ENCODE peak calls at places on chromosomes 2 and 18, in four cellular contexts. E is GM23338, Z is GM23248, Y is PC-3. J is an unnamed sample. For H3K79me2 and H3F3A, the result is how much of the 10 kb centered on the place peaks cover.

GRCh38 chr2:223585691-223586090 is 16.5 kb downstream of the SCG2 start:
- DNase-seq in E (no peak), Z (peak), Y (peak), J (peak)

GRCh38 chr18:31624892-31625640 is 33.4 kb downstream of the TTR start:
- DNase-seq in E (no peak), Z (no peak), Y (no peak), J (no peak)

GRCh38 chr2:231286964-231287363 is 88.5 kb downstream of the ARMC9 start:
- DNase-seq in E (no peak), Z (no peak), Y (no peak), J (no peak)

GRCh38 chr2:102520009-102520408 is 47.0 kb downstream of the SLC9A4 start:
- DNase-seq in E (peak), Z (peak), Y (peak), J (no peak)

GRCh38 chr2:190235101-190235500 is 84.5 kb downstream of the HIBCH start:
- DNase-seq in E (no peak), Z (peak), Y (no peak), J (no peak)

GRCh38 chr18:58046087-58046793 is 2.2 kb downstream of the NEDD4L start:
- DNase-seq in E (peak), Z (no peak), Y (peak), J (peak)

GRCh38 chr2:122643725-122644329 is 888.4 kb downstream of the TSN start:
- DNase-seq in E (no peak), Z (peak), Y (peak), J (no peak)

GRCh38 chr2:179917272-179917671 is 55.9 kb upstream of the ZNF385B start:
- DNase-seq in E (no peak), Z (peak), Y (peak), J (no peak)

GRCh38 chr2:72999729-73000725 is 71.5 kb downstream of the SFXN5 start:
- DNase-seq in E (no peak), Z (peak), Y (peak), J (peak)

GRCh38 chr18:57154389-57154788 is 7.5 kb downstream of the BOD1L2 start:
- DNase-seq in E (no peak), Z (no peak), Y (no peak), J (no peak)

GRCh38 chr2:23585218-23585945 is 200.4 kb downstream of the KLHL29 start:
- DNase-seq in E (no peak), Z (no peak), Y (no peak), J (no peak)

GRCh38 chr2:218995972-218996644 is 2.9 kb upstream of the CRYBA2 start:
- DNase-seq in E (peak), Z (peak), Y (peak), J (peak)

GRCh38 chr18:10420561-10421352 is 33.7 kb upstream of the APCDD1 start:
- DNase-seq in E (no peak), Z (peak), Y (no peak), J (no peak)

GRCh38 chr2:205686231-205687017 is 4.1 kb downstream of the NRP2 start:
- DNase-seq in E (peak), Z (peak), Y (no peak), J (no peak)

DNA sequence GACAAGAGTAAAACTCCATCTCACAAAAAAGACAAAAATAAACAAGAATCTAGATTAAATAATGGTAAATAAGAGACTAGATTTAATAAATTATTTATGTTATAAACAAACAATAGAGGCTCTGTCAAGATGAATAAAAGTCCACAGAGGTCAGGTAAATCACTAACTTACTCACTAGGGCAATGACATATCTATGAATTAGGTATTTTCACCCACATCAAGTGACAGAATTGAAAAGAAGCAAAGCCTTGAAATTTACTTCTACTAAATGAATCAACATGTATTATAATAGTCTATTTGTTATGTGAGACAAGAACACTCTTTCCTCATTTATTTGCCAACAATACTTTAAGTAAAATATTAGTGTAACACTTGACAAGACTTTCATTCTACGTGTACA is 41.7 kb downstream of the FBXO11 start:
- DNase-seq in E (no peak), Z (no peak), Y (no peak), J (no peak)
- H3K79me2 ChIP-seq in E (half or more), Z (half or more), Y (half or more), J (half or more)

GRCh38 chr2:30234180-30234971 is 3.0 kb downstream of the LBH start:
- DNase-seq in E (peak), Z (peak), Y (peak), J (peak)

GRCh38 chr2:30233142-30233961 is 2.0 kb downstream of the LBH start:
- DNase-seq in E (no peak), Z (peak), Y (no peak), J (no peak)

GRCh38 chr2:30232027-30232800 is 880 bp downstream of the LBH start:
- DNase-seq in E (peak), Z (peak), Y (no peak), J (peak)

GRCh38 chr2:30231726-30232026 is 342 bp downstream of the LBH start:
- DNase-seq in E (no peak), Z (no peak), Y (no peak), J (no peak)

GRCh38 chr2:30232801-30233130 is 1.4 kb downstream of the LBH start:
- DNase-seq in E (no peak), Z (no peak), Y (no peak), J (no peak)
- TF ChIP-seq EZH2 in E (no peak), Z (no peak), Y (no peak), J (no peak)

GRCh38 chr18:23223641-23224040 is 88.4 kb downstream of the CABLES1 start:
- DNase-seq in E (no peak), Z (no peak), Y (no peak), J (no peak)

GRCh38 chr18:23227729-23228075 is 92.4 kb downstream of the CABLES1 start:
- DNase-seq in E (no peak), Z (no peak), Y (no peak), J (no peak)

GRCh38 chr18:23226930-23227728 is 91.8 kb downstream of the CABLES1 start:
- DNase-seq in E (no peak), Z (peak), Y (peak), J (no peak)

GRCh38 chr18:23226386-23226785 is 91.1 kb downstream of the CABLES1 start:
- DNase-seq in E (no peak), Z (peak), Y (no peak), J (no peak)

GRCh38 chr18:23225518-23225917 is 90.2 kb downstream of the CABLES1 start:
- DNase-seq in E (no peak), Z (peak), Y (peak), J (no peak)
- H3F3A ChIP-seq in E (under half), Z (half or more), Y (under half), J (under half)

GRCh38 chr18:55351980-55352714 is 235.8 kb downstream of the TCF4 start:
- DNase-seq in E (peak), Z (no peak), Y (no peak), J (no peak)
- H3K79me2 ChIP-seq in E (under half), Z (half or more), Y (under half), J (under half)

DNA sequence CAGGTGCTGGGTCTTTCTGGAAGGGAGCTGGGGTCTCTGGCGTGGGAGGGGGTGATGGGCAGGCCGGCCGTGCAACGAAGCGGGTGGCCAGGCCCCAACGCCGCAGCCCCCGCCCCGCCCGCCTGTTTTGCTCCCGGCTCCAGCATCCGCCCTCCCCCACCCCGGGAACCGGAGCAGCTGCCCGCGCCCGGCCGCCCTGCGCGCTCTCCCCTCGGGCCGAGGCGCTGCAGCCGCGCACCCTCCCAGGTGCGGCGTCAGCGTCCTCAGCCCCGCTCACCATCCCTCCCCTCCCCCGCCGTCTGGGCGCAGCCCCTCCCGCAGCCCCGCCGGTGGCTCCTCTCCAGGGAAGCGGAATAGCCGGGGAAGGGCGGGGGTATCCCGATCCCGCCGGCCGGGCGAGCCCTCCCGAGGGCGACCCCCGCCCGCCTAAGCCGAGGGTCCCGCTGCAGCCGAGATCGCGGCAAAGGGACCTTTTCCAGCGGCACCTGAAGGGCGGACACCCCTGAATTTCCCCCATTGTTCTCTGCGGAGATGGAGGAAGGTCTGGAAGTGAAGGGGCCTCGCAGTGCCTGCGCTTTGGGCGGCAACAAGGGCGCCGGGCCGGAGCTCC is 510 bp downstream of the KIF1A start:
- DNase-seq in E (peak), Z (no peak), Y (no peak), J (no peak)
- TF ChIP-seq EZH2 in E (no peak), Z (peak), Y (peak), J (peak)

GRCh38 chr2:213185147-213185822 is 33.9 kb upstream of the IKZF2 start:
- DNase-seq in E (no peak), Z (no peak), Y (no peak), J (no peak)
- H3F3A ChIP-seq in E (under half), Z (under half), Y (under half), J (under half)

DNA sequence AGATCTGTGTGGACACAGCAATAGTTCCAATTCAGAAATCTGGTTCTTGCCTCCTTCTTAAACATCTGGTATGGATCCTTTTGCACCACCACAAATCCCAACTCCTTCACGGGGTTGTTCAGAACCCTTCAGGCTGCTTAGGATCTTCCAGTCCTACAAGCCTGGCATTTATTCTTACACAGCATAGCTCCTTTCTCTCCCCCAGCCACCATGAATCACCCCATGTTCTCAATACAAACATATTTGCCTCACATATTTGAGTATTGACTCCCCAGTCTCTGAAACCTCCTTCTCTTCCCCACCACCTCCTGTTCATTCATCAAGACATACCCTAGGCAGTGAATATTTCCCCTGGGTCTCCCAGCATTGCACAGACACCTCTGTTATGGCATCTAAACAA is 155.2 kb downstream of the ALK start:
- DNase-seq in E (no peak), Z (peak), Y (peak), J (no peak)
- H3K79me2 ChIP-seq in E (under half), Z (under half), Y (under half), J (under half)

GRCh38 chr2:121075641-121076500 is 209.1 kb downstream of the TFCP2L1 start:
- DNase-seq in E (peak), Z (peak), Y (peak), J (peak)
- TF ChIP-seq EZH2 in E (no peak), Z (no peak), Y (no peak), J (no peak)

GRCh38 chr2:33208400-33208799 is 261.6 kb downstream of the LTBP1 start:
- DNase-seq in E (no peak), Z (no peak), Y (no peak), J (no peak)
- H3F3A ChIP-seq in E (under half), Z (half or more), Y (under half), J (under half)

GRCh38 chr18:22166070-22166972 is 3.1 kb upstream of the GATA6 start:
- DNase-seq in E (no peak), Z (no peak), Y (no peak), J (no peak)

GRCh38 chr18:22168360-22168921 is 948 bp upstream of the GATA6 start:
- DNase-seq in E (peak), Z (no peak), Y (peak), J (peak)

GRCh38 chr18:22169011-22169888 is at the start of gene GATA6:
- DNase-seq in E (peak), Z (peak), Y (peak), J (peak)

GRCh38 chr18:22167091-22167470 is 2.3 kb upstream of the GATA6 start:
- DNase-seq in E (no peak), Z (no peak), Y (no peak), J (no peak)

GRCh38 chr18:22167471-22168151 is 1.8 kb upstream of the GATA6 start:
- DNase-seq in E (peak), Z (peak), Y (no peak), J (no peak)
- H3K79me2 ChIP-seq in E (under half), Z (under half), Y (under half), J (under half)

J was measured in PC-9.